ENCODE peak calls at places on chromosomes 2 and 18, in four cellular contexts. T is HCT116, Z is GM12865, J is cardiac muscle cell. H is an unnamed sample.

GRCh38 chr2:132400169-132400900 is 16.3 kb upstream of the GPR39 start:
- DNase-seq in T (no peak), Z (no peak), J (no peak), H (peak)

GRCh38 chr18:64444819-64445218 is 295.9 kb upstream of the LINC00305 start:
- DNase-seq in T (no peak), Z (no peak), J (no peak), H (no peak)

GRCh38 chr2:232219496-232219870 is 159.1 kb upstream of the ALPP start:
- DNase-seq in T (no peak), Z (no peak), J (no peak), H (no peak)

GRCh38 chr2:142140434-142140845 is 9.6 kb upstream of the LRP1B start:
- DNase-seq in T (peak), Z (peak), J (peak), H (peak)

GRCh38 chr2:159094173-159094737 is 125.8 kb downstream of the TANC1 start:
- DNase-seq in T (no peak), Z (no peak), J (no peak), H (peak)

GRCh38 chr2:29115797-29116781 is 874 bp downstream of the CLIP4 start:
- DNase-seq in T (no peak), Z (peak), J (peak), H (peak)

GRCh38 chr2:144471316-144472045 is 48.4 kb downstream of the ZEB2 start:
- DNase-seq in T (no peak), Z (peak), J (no peak), H (no peak)

GRCh38 chr2:135424849-135425248 is 106.2 kb downstream of the ZRANB3 start:
- DNase-seq in T (peak), Z (no peak), J (no peak), H (peak)

GRCh38 chr2:134665729-134666506 is 52.9 kb downstream of the TMEM163 start:
- DNase-seq in T (no peak), Z (no peak), J (no peak), H (no peak)

GRCh38 chr2:151947524-151948165 is 119.4 kb upstream of the ARL5A start:
- DNase-seq in T (no peak), Z (peak), J (no peak), H (peak)
- H3K4me3 ChIP-seq in T (no peak), Z (no peak), J (no peak), H (no peak)

GRCh38 chr2:137715731-137716191 is 248.5 kb upstream of the HNMT start:
- DNase-seq in T (no peak), Z (no peak), J (no peak), H (no peak)
- TF ChIP-seq CTCF in T (no peak), Z (no peak), J (no peak), H (no peak)

DNA sequence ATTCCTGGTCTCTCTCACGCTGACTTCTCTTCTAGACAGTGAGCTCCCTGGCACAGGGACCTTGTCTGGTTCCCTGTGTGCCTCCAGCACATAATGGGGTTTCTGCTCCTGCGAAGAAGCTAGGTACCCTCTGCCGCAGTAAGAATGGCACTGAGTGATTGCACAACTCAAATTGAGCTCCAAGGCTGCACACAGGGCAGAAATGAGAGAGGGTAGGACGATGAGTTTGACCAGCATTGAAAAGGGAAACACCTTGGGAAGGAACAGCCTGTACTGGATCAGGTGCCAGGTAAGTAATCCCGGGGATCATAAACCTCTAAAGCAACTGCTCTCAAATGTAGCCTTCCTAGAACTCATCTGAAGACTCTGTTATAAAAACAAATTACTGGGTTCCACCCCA is 21.0 kb upstream of the MSGN1 start:
- DNase-seq in T (no peak), Z (no peak), J (no peak), H (no peak)
- H3K4me3 ChIP-seq in T (no peak), Z (no peak), J (no peak), H (no peak)

DNA sequence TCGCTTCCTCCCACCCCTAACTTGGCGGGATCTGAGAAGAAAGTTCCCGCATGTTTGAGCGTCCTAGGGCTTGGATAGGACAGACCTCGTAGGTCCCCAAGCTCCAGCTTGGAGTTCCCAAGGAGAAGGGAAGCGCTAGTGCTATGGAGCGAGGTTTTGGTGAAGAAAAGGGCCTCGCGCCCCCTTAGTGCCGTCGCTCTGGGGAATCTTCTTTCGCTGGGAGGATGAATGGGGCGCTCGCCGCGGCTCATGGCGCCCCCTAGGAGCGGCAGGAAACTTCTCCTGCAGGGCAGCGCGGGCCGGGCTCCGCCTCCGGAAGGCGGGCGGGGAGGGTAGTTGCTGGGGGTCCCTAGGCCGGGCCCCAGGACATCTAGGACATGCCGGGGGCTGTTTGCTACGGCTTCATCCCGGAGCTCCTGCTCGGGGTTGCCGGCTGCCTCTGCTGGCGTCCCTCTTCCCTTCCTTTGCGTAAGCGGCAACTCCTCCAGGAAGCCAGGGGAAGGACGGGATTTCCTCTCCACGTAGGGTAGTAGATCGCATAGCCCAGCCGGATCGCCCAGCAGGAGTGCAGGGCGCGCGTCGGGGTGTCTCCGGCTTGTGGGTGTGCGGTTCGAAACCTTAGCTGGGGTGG is 11.9 kb upstream of the SKOR2 start:
- DNase-seq in T (no peak), Z (no peak), J (no peak), H (no peak)
- TF ChIP-seq CTCF in T (no peak), Z (no peak), J (peak), H (peak)

DNA sequence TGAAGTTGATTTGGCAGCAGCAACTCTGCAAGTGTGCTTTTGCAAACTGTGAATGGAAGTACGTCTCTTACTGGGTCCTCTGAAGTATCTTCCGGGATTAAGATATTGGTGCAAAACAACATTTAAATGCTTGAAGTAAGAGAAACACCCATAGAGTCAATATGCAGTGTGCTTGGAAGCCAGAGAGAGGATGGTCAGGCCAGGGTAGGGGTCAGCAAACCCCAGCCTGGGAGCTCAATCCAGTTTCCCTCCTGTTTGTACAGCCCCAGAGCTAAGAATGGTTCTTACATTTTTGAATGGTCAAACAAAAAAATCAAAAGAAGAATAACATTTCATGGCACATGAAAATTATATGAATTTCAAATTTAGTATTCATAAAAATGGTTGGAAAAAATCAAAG is 13.5 kb downstream of the CCDC68 start:
- DNase-seq in T (no peak), Z (no peak), J (no peak), H (no peak)
- H3K4me3 ChIP-seq in T (peak), Z (peak), J (no peak), H (no peak)

GRCh38 chr2:67210430-67210829 is 186.7 kb upstream of the ETAA1 start:
- DNase-seq in T (no peak), Z (no peak), J (no peak), H (no peak)
- TF ChIP-seq CTCF in T (no peak), Z (no peak), J (no peak), H (peak)